ENCODE peak calls at places on chromosomes 12 and 14, in ten cellular contexts. S, A, J, W, H, F, D, N, Q and C are unnamed samples.

GRCh38 chr14:75222208-75222701 is 45.8 kb upstream of the TMED10 start:
- DNase-seq in A (peak; percentile 38), W (peak; percentile 23), J (peak; percentile 81), H (peak; percentile 88), Q (no peak), F (no peak), S (no peak), N (no peak), D (peak; percentile 94), C (no peak)

GRCh38 chr12:1584326-1584725 is 10.1 kb downstream of the FBXL14 start:
- DNase-seq in F (no peak), A (no peak), D (no peak), H (no peak), N (no peak), Q (no peak), W (no peak), J (peak; percentile 26), S (no peak), C (no peak)

GRCh38 chr14:35883677-35884293 is 57.6 kb downstream of the BRMS1L start:
- DNase-seq in S (peak; percentile 8), F (peak; percentile 59), D (peak; percentile 19), H (peak; percentile 49), J (no peak), A (peak; percentile 63), N (no peak), Q (no peak), W (no peak), C (no peak)

GRCh38 chr14:37232907-37233481 is 35.3 kb downstream of the MIPOL1 start:
- DNase-seq in S (peak; percentile 24), F (no peak), H (peak; percentile 59), J (peak; percentile 51), D (peak; percentile 29), N (no peak), Q (peak; percentile 43), W (no peak), A (peak; percentile 71), C (no peak)

GRCh38 chr12:62758216-62758615 is 176.7 kb downstream of the PPM1H start:
- DNase-seq in Q (no peak), N (no peak), H (no peak), F (no peak), D (peak; percentile 80), A (no peak), J (no peak), S (no peak), W (no peak), C (no peak)

GRCh38 chr14:74952697-74953484 is 2.5 kb downstream of the PGF start:
- DNase-seq in J (no peak), W (no peak), Q (no peak), N (no peak), F (no peak), H (no peak), S (no peak), A (no peak), D (no peak), C (no peak)

GRCh38 chr12:95083471-95083870 is 10.1 kb upstream of the NR2C1 start:
- DNase-seq in S (no peak), H (peak; percentile 45), A (no peak), F (no peak), N (no peak), J (no peak), D (peak; percentile 55), W (no peak), Q (no peak), C (no peak)

GRCh38 chr14:105053421-105053820 is 11.8 kb downstream of the GPR132 start:
- DNase-seq in F (no peak), W (no peak), J (no peak), D (no peak), H (no peak), Q (no peak), S (no peak), N (no peak), A (no peak), C (no peak)

GRCh38 chr14:49904270-49904669 is 11.4 kb downstream of the ARF6 start:
- DNase-seq in D (no peak), J (no peak), N (no peak), Q (no peak), H (no peak), S (no peak), A (no peak), F (no peak), W (no peak), C (no peak)

GRCh38 chr14:49897414-49897813 is 4.5 kb downstream of the ARF6 start:
- DNase-seq in J (no peak), W (no peak), F (no peak), H (no peak), S (no peak), N (no peak), A (no peak), D (no peak), Q (no peak), C (no peak)

GRCh38 chr14:49897965-49898364 is 5.1 kb downstream of the ARF6 start:
- DNase-seq in Q (no peak), A (no peak), W (no peak), S (no peak), N (no peak), H (no peak), J (peak; percentile 62), D (no peak), F (no peak), C (peak; percentile 68)

GRCh38 chr14:49898485-49898884 is 5.6 kb downstream of the ARF6 start:
- DNase-seq in S (no peak), J (no peak), A (no peak), F (no peak), N (no peak), H (no peak), D (no peak), W (no peak), Q (no peak), C (no peak)

DNA sequence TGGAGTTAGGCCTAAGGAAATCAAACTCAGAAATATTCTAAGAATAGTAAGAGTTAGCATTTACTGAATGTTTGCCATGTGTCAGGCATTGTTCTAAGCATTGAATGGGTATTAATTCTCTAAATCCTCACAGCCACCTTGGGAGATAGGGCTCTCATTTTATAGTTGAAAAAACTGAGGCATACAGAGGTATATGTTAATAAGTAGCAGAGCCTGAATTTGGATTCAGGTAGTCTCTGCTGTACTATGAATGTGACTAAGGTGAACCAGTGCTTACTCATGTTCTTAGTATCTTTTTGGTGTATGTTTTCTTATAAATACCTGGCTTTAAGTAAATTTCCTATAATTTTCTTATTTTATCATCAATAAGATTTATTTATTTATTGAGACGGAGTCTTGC is 8.1 kb downstream of the ARF6 start:
- DNase-seq in N (no peak), S (no peak), D (no peak), W (no peak), A (no peak), Q (no peak), H (no peak), F (no peak), J (no peak), C (no peak)
- TF ChIP-seq CTCF in N (no peak), S (no peak), D (no peak), W (no peak), A (no peak), Q (no peak), H (no peak), F (no peak), J (no peak), C (no peak)

DNA sequence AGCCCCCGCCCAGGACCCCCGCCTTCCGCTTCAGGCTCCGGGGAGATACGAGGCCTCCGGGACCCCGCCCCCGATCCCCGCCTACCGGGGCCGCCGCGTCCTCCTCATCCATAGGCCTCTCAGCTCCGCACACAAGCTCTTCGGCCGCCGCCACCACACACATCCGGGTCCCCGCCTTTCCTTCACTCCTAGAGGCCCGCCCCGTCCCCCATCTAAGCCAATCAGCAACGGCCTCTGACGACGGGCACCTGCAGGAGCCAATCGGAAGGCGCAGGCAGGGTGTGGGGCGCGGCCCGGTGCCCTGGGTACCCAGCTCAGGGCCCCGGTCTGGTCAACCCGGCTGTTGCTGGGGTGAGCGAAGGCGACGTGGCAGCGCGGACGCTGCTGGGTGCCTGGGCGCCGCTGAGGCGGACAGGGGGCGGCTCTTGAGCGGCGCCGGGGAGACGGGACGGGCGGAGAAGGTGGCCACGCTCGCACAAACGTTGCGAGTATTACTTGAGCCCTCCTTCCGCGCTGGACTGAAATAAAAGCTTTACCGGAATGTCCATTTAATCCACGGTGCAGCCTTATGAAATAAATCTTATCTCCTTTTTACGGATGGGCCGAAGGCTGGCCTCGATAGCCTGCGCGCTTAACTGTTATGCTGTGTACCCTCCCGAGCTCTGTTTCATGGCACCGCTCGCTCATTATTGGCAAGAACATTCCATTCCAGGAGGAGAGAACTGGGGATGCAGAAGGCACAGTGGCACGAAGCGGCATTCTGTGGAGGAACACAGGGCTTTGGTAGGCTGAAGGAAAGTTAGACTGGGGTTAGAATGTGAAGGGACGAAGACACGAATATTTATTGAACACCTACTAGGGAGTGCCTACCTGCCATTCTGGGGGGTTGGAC is at the start of gene SPRYD3:
- DNase-seq in W (peak; percentile 80), A (peak; percentile 98), J (peak; percentile 91), F (peak; percentile 100), S (peak; percentile 95), Q (peak; percentile 85), D (peak; percentile 97), H (peak; percentile 98), N (peak; percentile 97), C (peak; percentile 81)
- H3K4me3 ChIP-seq in W (peak within 1 kb of the TSS; percentile 73), A (peak within 1 kb of the TSS; percentile 91), J (peak within 1 kb of the TSS; percentile 94), F (peak within 1 kb of the TSS; percentile 87), S (peak within 1 kb of the TSS; percentile 91), Q (peak within 1 kb of the TSS; percentile 71), D (peak within 1 kb of the TSS; percentile 86), H (peak within 1 kb of the TSS; percentile 55), N (peak within 1 kb of the TSS; percentile 74), C (peak within 1 kb of the TSS; percentile 64)

GRCh38 chr12:56087220-56087619 is 7.3 kb downstream of the ERBB3 start:
- DNase-seq in J (peak; percentile 47), A (no peak), N (peak; percentile 95), Q (no peak), F (no peak), D (no peak), S (no peak), W (no peak), H (peak; percentile 42), C (peak; percentile 67)

GRCh38 chr12:56086096-56086495 is 6.1 kb downstream of the ERBB3 start:
- DNase-seq in J (peak; percentile 79), Q (no peak), S (no peak), D (no peak), H (no peak), N (peak; percentile 70), W (no peak), A (peak; percentile 12), F (no peak), C (peak; percentile 95)

GRCh38 chr12:56086608-56087007 is 6.6 kb downstream of the ERBB3 start:
- DNase-seq in W (no peak), N (no peak), J (no peak), Q (no peak), H (no peak), S (no peak), A (no peak), F (no peak), D (peak; percentile 13), C (no peak)

GRCh38 chr12:56082967-56083366 is 3.0 kb downstream of the ERBB3 start:
- DNase-seq in W (no peak), D (no peak), J (no peak), Q (no peak), S (no peak), H (no peak), N (no peak), F (no peak), A (no peak), C (no peak)

DNA sequence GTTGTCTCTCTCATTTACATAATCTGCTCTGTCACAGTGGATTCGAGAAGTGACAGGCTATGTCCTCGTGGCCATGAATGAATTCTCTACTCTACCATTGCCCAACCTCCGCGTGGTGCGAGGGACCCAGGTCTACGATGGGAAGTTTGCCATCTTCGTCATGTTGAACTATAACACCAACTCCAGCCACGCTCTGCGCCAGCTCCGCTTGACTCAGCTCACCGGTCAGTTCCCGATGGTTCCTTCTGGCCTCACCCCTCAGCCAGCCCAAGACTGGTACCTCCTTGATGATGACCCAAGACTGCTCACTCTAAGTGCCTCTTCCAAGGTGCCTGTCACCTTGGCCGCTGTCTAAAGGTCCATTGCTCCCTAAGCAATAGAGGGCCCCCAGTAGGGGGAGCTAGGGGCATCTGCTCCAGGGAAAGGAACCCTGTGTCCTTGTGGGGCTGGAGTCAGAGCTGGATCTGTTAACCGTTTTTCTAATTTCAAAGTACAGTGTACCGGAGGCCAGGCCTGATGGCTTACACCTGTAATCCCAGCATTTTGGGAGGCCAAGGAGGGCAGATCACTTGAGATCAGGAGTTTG is 5.1 kb downstream of the ERBB3 start:
- DNase-seq in S (no peak), N (no peak), D (no peak), Q (no peak), H (peak; percentile 9), F (peak; percentile 90), J (no peak), A (peak; percentile 81), W (no peak), C (no peak)
- TF ChIP-seq CTCF in S (peak; percentile 35), N (no peak), D (peak; percentile 13), Q (peak; percentile 43), H (peak; percentile 53), F (peak; percentile 82), J (peak; percentile 48), A (peak; percentile 73), W (peak; percentile 60), C (peak; percentile 7)

GRCh38 chr12:19042196-19042595 is 87.3 kb upstream of the PLEKHA5 start:
- DNase-seq in S (no peak), F (no peak), A (no peak), N (no peak), Q (no peak), J (no peak), D (no peak), W (no peak), H (no peak), C (no peak)

GRCh38 chr12:19045421-19045820 is 84.1 kb upstream of the PLEKHA5 start:
- DNase-seq in H (peak; percentile 55), F (no peak), S (no peak), W (peak; percentile 28), N (no peak), A (no peak), Q (no peak), D (peak; percentile 40), J (no peak), C (no peak)

GRCh38 chr12:19044430-19044829 is 85.1 kb upstream of the PLEKHA5 start:
- DNase-seq in S (no peak), D (no peak), N (no peak), W (no peak), F (no peak), J (no peak), Q (no peak), A (no peak), H (no peak), C (no peak)

GRCh38 chr12:19048943-19049342 is 80.6 kb upstream of the PLEKHA5 start:
- DNase-seq in W (no peak), N (no peak), A (no peak), S (no peak), J (no peak), D (peak; percentile 46), F (no peak), H (no peak), Q (no peak), C (no peak)

GRCh38 chr12:19044877-19045276 is 84.7 kb upstream of the PLEKHA5 start:
- DNase-seq in D (no peak), S (no peak), J (no peak), H (no peak), A (no peak), Q (no peak), N (no peak), W (no peak), F (no peak), C (no peak)
- H3K4me3 ChIP-seq in D (no peak overlapping the region), S (no peak overlapping the region), J (no peak overlapping the region), H (no peak overlapping the region), A (no peak overlapping the region), Q (no peak overlapping the region), N (no peak overlapping the region), W (no peak overlapping the region), F (no peak overlapping the region), C (no peak overlapping the region)